ENCODE peak calls at places on chromosomes 7 and 10, in nine cellular contexts. R is mucosa of descending colon, P is left ventricle myocardium inferior, S is AG09319, I is A673, Y is ovary, W is gastrocnemius medialis, C is Panc1, K is breast epithelium. F is an unnamed sample.

GRCh38 chr7:16648551-16648950 is 2.6 kb downstream of the BZW2 start:
- DNase-seq in R (no peak), P (no peak), S (no peak), I (no peak), Y (no peak), W (no peak), C (no peak), K (no peak), F (no peak)

GRCh38 chr7:48114115-48114514 is 25.1 kb downstream of the UPP1 start:
- DNase-seq in R (no peak), P (no peak), S (no peak), I (no peak), Y (no peak), W (no peak), C (no peak), K (no peak), F (no peak)

GRCh38 chr10:62043493-62043938 is 142.0 kb downstream of the ARID5B start:
- DNase-seq in R (no peak), P (no peak), S (no peak), I (peak), Y (no peak), W (no peak), C (no peak), K (no peak), F (no peak)

GRCh38 chr7:93148135-93148534 is at the start of gene SAMD9L:
- DNase-seq in R (peak), P (no peak), S (no peak), I (no peak), Y (no peak), W (no peak), C (no peak), K (no peak), F (no peak)

GRCh38 chr10:3494131-3494878 is 290.7 kb downstream of the KLF6 start:
- DNase-seq in R (no peak), P (no peak), S (no peak), I (no peak), Y (peak), W (no peak), C (no peak), K (no peak), F (no peak)

GRCh38 chr10:86035791-86036543 is 330.6 kb downstream of the GRID1 start:
- DNase-seq in R (no peak), P (no peak), S (no peak), I (no peak), Y (no peak), W (peak), C (no peak), K (no peak), F (no peak)

GRCh38 chr7:35248576-35249536 is 5.0 kb downstream of the TBX20 start:
- DNase-seq in R (no peak), P (no peak), S (no peak), I (no peak), Y (no peak), W (no peak), C (no peak), K (no peak), F (no peak)

GRCh38 chr10:47021850-47022249 is 110.6 kb downstream of the PTPN20 start:
- DNase-seq in R (no peak), P (no peak), S (no peak), I (no peak), Y (no peak), W (no peak), C (no peak), K (no peak), F (peak)

GRCh38 chr7:75639071-75639892 is 99.5 kb downstream of the HIP1 start:
- DNase-seq in R (peak), P (peak), S (no peak), I (peak), Y (peak), W (no peak), C (no peak), K (peak), F (peak)

GRCh38 chr10:31936933-31937332 is 8.3 kb upstream of the ARHGAP12 start:
- DNase-seq in R (peak), P (no peak), S (no peak), I (no peak), Y (no peak), W (no peak), C (no peak), K (no peak), F (no peak)

GRCh38 chr10:18164771-18165361 is 24.6 kb downstream of the CACNB2 start:
- DNase-seq in R (no peak), P (no peak), S (peak), I (peak), Y (peak), W (no peak), C (no peak), K (no peak), F (no peak)

GRCh38 chr7:333399-333776 is 43.4 kb downstream of the FOXL3 start:
- DNase-seq in R (peak), P (peak), S (no peak), I (peak), Y (no peak), W (no peak), C (no peak), K (peak), F (peak)

GRCh38 chr7:101743995-101744360 is 73.4 kb upstream of the CUX1 start:
- DNase-seq in R (peak), P (no peak), S (no peak), I (no peak), Y (no peak), W (no peak), C (no peak), K (no peak), F (no peak)

GRCh38 chr10:52434734-52435133 is 120.7 kb downstream of the DKK1 start:
- DNase-seq in R (no peak), P (no peak), S (no peak), I (no peak), Y (no peak), W (no peak), C (no peak), K (no peak), F (no peak)

GRCh38 chr7:25068814-25069213 is 56.2 kb downstream of the CYCS start:
- DNase-seq in R (no peak), P (no peak), S (no peak), I (no peak), Y (no peak), W (no peak), C (no peak), K (no peak), F (no peak)

GRCh38 chr10:35300063-35300699 is 36.1 kb upstream of the CCNY start:
- DNase-seq in R (peak), P (peak), S (peak), I (no peak), Y (no peak), W (peak), C (peak), K (no peak), F (no peak)

GRCh38 chr10:83142074-83142563 is 997.2 kb upstream of the GHITM start:
- DNase-seq in R (no peak), P (no peak), S (no peak), I (no peak), Y (no peak), W (no peak), C (no peak), K (no peak), F (no peak)

GRCh38 chr10:80552151-80552646 is 14.5 kb downstream of the SH2D4B start:
- DNase-seq in R (peak), P (peak), S (no peak), I (no peak), Y (no peak), W (no peak), C (no peak), K (no peak), F (peak)

GRCh38 chr7:130553398-130554029 is 61.6 kb downstream of the MEST start:
- DNase-seq in R (no peak), P (no peak), S (no peak), I (no peak), Y (no peak), W (no peak), C (no peak), K (no peak), F (no peak)

GRCh38 chr10:71598673-71599072 is 120.9 kb downstream of the C10orf105 start:
- DNase-seq in R (peak), P (peak), S (peak), I (peak), Y (peak), W (peak), C (no peak), K (peak), F (peak)

DNA sequence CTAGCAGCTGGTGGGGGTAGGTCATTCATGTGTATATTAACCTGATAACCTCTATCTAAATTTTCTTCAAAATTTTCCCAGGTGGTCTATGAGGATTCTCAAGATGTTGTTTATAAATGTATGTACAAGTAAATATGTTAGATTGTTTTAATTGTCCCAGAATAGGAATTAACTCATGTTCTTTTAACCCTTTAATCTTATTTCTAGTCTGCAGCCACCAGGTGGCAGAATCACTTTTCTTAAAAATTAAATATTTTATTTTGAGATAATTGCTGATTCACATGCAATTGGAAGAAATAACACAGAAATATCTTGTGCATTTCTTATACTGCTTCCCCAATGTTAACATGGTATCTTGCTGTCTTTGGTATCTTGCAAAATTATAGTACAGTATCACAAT is 589.5 kb downstream of the ARL4A start:
- DNase-seq in R (no peak), P (no peak), S (no peak), I (peak), Y (no peak), W (no peak), C (no peak), K (no peak), F (no peak)
- TF ChIP-seq CTCF in R (no peak), P (peak), S (peak), I (peak), Y (no peak), W (no peak), C (peak), K (no peak), F (no peak)

GRCh38 chr7:140673770-140674155 is 1.0 kb downstream of the ADCK2 start:
- DNase-seq in R (no peak), P (no peak), S (no peak), I (no peak), Y (no peak), W (no peak), C (no peak), K (no peak), F (peak)

GRCh38 chr7:140676303-140676702 is 3.6 kb downstream of the ADCK2 start:
- DNase-seq in R (no peak), P (no peak), S (no peak), I (no peak), Y (no peak), W (no peak), C (no peak), K (no peak), F (no peak)

GRCh38 chr7:140674356-140674800 is 1.6 kb downstream of the ADCK2 start:
- DNase-seq in R (peak), P (no peak), S (no peak), I (no peak), Y (no peak), W (no peak), C (no peak), K (no peak), F (no peak)

GRCh38 chr7:140675726-140676125 is 3.0 kb downstream of the ADCK2 start:
- DNase-seq in R (no peak), P (no peak), S (no peak), I (no peak), Y (no peak), W (no peak), C (no peak), K (no peak), F (no peak)

GRCh38 chr7:140674899-140675701 is 2.4 kb downstream of the ADCK2 start:
- DNase-seq in R (peak), P (no peak), S (peak), I (peak), Y (no peak), W (peak), C (no peak), K (no peak), F (no peak)
- TF ChIP-seq CTCF in R (no peak), P (peak), S (peak), I (peak), Y (no peak), W (no peak), C (no peak), K (no peak), F (no peak)

DNA sequence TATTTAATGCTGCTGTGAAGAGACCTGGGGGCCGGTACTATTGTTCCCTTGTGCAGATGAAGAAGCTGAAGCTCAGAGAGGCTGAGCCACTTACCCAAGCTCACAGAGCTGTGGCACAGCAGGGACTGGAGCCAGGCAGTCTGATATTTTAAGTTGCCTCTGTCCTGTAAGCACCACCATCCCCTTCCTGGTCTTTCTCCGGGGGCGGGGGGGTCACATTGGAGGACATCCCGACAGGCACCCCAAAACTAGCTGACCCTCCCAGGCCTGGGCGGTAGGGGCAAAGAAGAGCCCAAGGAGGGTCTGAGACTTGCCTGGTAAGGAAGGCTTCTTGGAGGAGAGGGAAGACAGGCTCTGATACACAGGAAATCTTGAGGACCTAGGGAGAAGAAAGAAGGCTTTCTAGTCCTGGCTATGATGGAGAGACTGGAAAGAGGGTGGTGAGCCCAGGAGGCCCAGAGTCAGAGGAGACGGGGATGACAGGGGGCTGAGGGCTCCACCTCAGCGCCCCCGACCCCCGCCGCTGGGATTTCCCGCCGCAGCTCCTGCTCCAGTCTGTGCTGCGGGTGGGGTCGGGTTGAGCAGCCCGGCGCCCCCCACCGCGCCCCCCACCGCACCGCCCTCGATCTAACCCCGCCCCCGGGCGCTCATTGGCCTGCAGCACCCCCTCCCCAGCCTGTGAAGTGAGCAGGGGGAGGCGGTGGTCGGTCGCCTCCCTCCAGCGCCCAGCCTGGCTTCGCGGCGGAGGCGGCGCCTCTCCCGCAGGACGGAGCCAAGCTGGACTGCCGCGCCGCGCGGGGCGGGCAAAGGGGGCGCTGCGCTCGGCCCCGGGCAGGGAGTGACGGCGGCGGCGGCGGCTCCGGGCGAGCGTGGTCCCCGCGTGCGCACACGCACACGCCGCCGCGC is at the start of gene ADCYAP1R1:
- DNase-seq in R (no peak), P (peak), S (no peak), I (peak), Y (no peak), W (no peak), C (no peak), K (no peak), F (no peak)
- TF ChIP-seq CTCF in R (no peak), P (peak), S (no peak), I (no peak), Y (no peak), W (no peak), C (no peak), K (no peak), F (no peak)

GRCh38 chr7:111274882-111275281 is 184.0 kb downstream of the LRRN3 start:
- DNase-seq in R (no peak), P (no peak), S (no peak), I (peak), Y (no peak), W (no peak), C (no peak), K (no peak), F (no peak)
- TF ChIP-seq CTCF in R (no peak), P (no peak), S (no peak), I (no peak), Y (no peak), W (no peak), C (no peak), K (no peak), F (no peak)

DNA sequence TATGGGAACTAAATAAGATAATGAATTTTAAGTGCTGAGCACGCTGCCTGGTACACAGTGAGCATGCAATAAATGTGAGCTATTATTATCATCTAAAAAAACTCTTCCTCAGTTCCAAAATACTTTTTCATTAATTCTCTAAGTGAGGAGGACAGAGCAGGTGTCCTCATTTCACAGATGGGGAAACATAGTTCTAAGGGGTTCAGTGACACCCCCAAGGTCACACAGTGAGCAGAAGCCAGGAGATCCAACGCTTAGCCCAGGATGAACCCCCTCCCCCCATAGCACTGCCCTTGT is 6.8 kb upstream of the RRP12 start:
- DNase-seq in R (no peak), P (no peak), S (no peak), I (no peak), Y (no peak), W (no peak), C (no peak), K (no peak), F (no peak)
- TF ChIP-seq CTCF in R (no peak), P (no peak), S (no peak), I (no peak), Y (no peak), W (no peak), C (no peak), K (no peak), F (no peak)

GRCh38 chr10:23174075-23174973 is 17.8 kb upstream of the PTF1A start:
- DNase-seq in R (no peak), P (no peak), S (no peak), I (no peak), Y (no peak), W (no peak), C (no peak), K (no peak), F (peak)

GRCh38 chr10:23171232-23171876 is 20.8 kb upstream of the PTF1A start:
- DNase-seq in R (peak), P (no peak), S (no peak), I (peak), Y (no peak), W (no peak), C (no peak), K (no peak), F (peak)

GRCh38 chr10:23173549-23174074 is 18.5 kb upstream of the PTF1A start:
- DNase-seq in R (no peak), P (no peak), S (no peak), I (no peak), Y (no peak), W (no peak), C (no peak), K (no peak), F (no peak)

GRCh38 chr10:23172429-23172828 is 19.7 kb upstream of the PTF1A start:
- DNase-seq in R (no peak), P (no peak), S (no peak), I (no peak), Y (no peak), W (no peak), C (no peak), K (no peak), F (no peak)

DNA sequence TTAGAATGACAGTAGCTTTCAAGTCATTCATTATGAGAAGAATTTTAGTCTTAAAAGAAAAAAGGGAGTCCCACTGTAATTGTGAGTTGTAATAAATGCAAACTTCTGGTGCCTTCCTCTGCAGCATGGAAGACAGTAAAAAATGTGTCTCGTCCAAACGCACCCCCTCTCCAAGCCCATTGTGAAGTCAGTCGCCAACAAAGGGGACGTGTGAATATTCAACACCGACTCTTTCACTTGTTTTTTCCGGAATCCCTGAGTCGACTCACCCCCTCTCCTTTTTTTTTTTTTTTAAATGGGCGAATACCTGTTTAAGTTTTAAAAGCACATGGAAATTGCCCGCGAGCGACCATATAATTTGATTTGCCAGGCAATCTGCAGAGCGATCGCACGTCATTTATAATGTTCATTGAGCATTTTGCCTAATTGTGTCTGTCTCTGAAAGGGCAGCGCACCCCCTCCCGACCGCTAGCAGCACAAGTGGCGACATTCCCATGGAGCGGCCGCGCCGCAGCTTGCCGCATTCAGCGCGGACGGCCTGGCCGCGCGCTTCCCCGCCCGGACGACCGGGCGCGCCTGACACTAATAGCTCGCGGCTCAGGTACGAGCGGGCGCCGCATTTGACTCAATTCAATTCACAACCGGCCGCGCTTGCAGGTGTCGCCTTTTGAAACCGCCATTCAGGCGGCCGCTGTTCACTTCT is 19.1 kb upstream of the PTF1A start:
- DNase-seq in R (no peak), P (no peak), S (no peak), I (peak), Y (no peak), W (no peak), C (no peak), K (no peak), F (peak)
- TF ChIP-seq CTCF in R (no peak), P (no peak), S (no peak), I (no peak), Y (no peak), W (no peak), C (no peak), K (no peak), F (no peak)

DNA sequence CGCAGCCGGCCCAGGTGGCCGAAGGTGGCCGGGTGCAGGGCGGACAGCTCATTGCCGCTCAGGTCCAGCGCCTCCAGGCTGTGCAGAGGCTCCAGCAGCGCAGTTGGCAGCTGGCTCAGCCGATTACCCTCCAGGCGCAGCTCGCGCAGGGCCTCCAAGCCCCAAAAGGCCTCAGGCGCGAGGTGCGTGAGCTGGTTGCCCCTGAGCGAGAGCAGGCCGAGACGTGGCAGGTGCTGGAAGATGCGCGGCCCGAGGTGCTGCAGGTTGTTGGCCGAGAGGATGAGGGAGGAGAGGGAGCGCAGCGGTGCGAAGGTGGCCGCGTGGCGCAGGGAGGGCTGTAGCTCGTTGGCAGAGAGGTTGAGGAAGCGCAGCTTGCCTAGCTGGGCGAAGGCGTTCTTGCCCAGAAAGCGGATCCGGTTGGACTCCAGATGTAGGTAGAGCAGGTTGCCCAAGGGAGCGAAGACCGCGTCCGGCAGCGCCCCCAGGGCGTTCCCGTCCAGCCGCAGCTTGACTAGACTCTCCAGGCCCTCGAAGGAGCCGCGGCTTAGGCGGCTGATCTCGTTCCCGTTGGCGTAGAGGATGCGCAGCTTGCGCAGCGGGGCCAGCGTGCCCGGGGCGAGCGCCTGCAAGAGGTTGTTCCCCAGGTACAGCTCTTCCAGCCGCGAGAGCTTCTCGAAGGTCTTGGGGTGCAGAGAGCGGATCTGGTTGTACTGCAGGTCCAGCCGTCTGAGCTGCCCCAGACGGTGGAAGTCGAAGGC is 887 bp downstream of the TRIL start:
- DNase-seq in R (peak), P (peak), S (no peak), I (peak), Y (peak), W (no peak), C (no peak), K (peak), F (no peak)
- TF ChIP-seq CTCF in R (no peak), P (no peak), S (no peak), I (no peak), Y (no peak), W (no peak), C (no peak), K (no peak), F (no peak)

GRCh38 chr7:78022165-78022564 is 223.6 kb downstream of the PHTF2 start:
- DNase-seq in R (no peak), P (no peak), S (no peak), I (no peak), Y (no peak), W (no peak), C (no peak), K (no peak), F (no peak)
- TF ChIP-seq CTCF in R (no peak), P (no peak), S (no peak), I (no peak), Y (no peak), W (no peak), C (no peak), K (no peak), F (no peak)

GRCh38 chr7:116588641-116589594 is 64.1 kb downstream of the CAV1 start:
- DNase-seq in R (peak), P (no peak), S (no peak), I (peak), Y (no peak), W (no peak), C (peak), K (no peak), F (no peak)
- TF ChIP-seq CTCF in R (peak), P (peak), S (peak), I (peak), Y (peak), W (peak), C (peak), K (peak), F (peak)